ENCODE peak calls at places on chromosomes 4 and X, in eight cellular contexts. W is GM12864; G is KG1; N is chondrocyte; B is germinal center; O is left cardiac atrium; K is lower leg skin; C is naive thymus-derived CD4-positive, alpha-beta T cell. E is an unnamed sample.
A peak's percentile ranks its signal among the peaks of the same experiment; 100 is the strongest.

GRCh38 chr4:21476753-21477152 is 471.8 kb downstream of the KCNIP4 start:
- DNase-seq in W (no peak), G (no peak), N (no peak), B (no peak), O (no peak), K (no peak), C (no peak), E (no peak)

GRCh38 chr4:52995341-52996030 is 133.4 kb downstream of the RASL11B start:
- DNase-seq in W (no peak), G (no peak), N (no peak), B (no peak), O (no peak), K (no peak), C (no peak), E (no peak)

GRCh38 chr4:6115746-6116586 is 84.4 kb downstream of the JAKMIP1 start:
- DNase-seq in W (no peak), G (no peak), N (no peak), B (no peak), O (no peak), K (no peak), C (no peak), E (no peak)

GRCh38 chrX:132023896-132024386 is 839 bp downstream of the STK26 start:
- DNase-seq in W (peak; percentile 57), G (no peak), N (peak; percentile 47), B (peak; percentile 12), O (peak; percentile 13), K (no peak), C (peak; percentile 48), E (peak; percentile 10)

GRCh38 chr4:71209161-71209560 is 129.7 kb upstream of the SLC4A4 start:
- DNase-seq in W (no peak), G (no peak), N (no peak), B (no peak), O (no peak), K (no peak), C (no peak), E (no peak)

GRCh38 chr4:88217169-88217568 is 58.7 kb upstream of the ABCG2 start:
- DNase-seq in W (no peak), G (no peak), N (no peak), B (no peak), O (no peak), K (no peak), C (no peak), E (no peak)

GRCh38 chr4:18844726-18845125 is 823.2 kb upstream of the LCORL start:
- DNase-seq in W (no peak), G (no peak), N (no peak), B (no peak), O (no peak), K (no peak), C (no peak), E (no peak)

GRCh38 chrX:3449287-3449686 is 102.8 kb upstream of the MXRA5 start:
- DNase-seq in W (no peak), G (no peak), N (no peak), B (no peak), O (no peak), K (no peak), C (no peak), E (no peak)

GRCh38 chrX:81378550-81378949 is 176.6 kb downstream of the SH3BGRL start:
- DNase-seq in W (no peak), G (no peak), N (no peak), B (no peak), O (no peak), K (no peak), C (no peak), E (no peak)

GRCh38 chrX:139898334-139898733 is 34.5 kb downstream of the ATP11C start:
- DNase-seq in W (no peak), G (no peak), N (no peak), B (no peak), O (no peak), K (no peak), C (no peak), E (no peak)

GRCh38 chr4:23805381-23805780 is 84.5 kb downstream of the PPARGC1A start:
- DNase-seq in W (no peak), G (no peak), N (no peak), B (no peak), O (no peak), K (no peak), C (no peak), E (no peak)

GRCh38 chrX:105821471-105822081 is 763 bp upstream of the NRK start:
- DNase-seq in W (no peak), G (no peak), N (peak; percentile 50), B (no peak), O (peak; percentile 18), K (no peak), C (no peak), E (no peak)

GRCh38 chr4:83108101-83108861 is 6.2 kb downstream of the PLAC8 start:
- DNase-seq in W (no peak), G (no peak), N (no peak), B (no peak), O (no peak), K (no peak), C (peak; percentile 66), E (no peak)

GRCh38 chr4:184432127-184432922 is 42.0 kb downstream of the IRF2 start:
- DNase-seq in W (no peak), G (no peak), N (no peak), B (no peak), O (no peak), K (peak; percentile 36), C (no peak), E (no peak)

GRCh38 chrX:110803506-110803905 is 7.9 kb upstream of the CHRDL1 start:
- DNase-seq in W (no peak), G (no peak), N (no peak), B (no peak), O (no peak), K (no peak), C (no peak), E (no peak)